ENCODE peak calls at places on chromosomes 1 and 21, in six cellular contexts. One of them, this sample, is unnamed.
A peak's percentile ranks its signal among the peaks of the same experiment; 100 is the strongest.

GRCh38 chr1:230861970-230862595 is 6.2 kb downstream of the C1orf198 start:
- DNase-seq in heart right ventricle: no peak
- DNase-seq in osteoblast: no peak
- DNase-seq in colonic mucosa: no peak
- DNase-seq in PC-9: no peak
- DNase-seq in kidney: no peak
- DNase-seq in this sample: no peak

GRCh38 chr1:41668967-41669366 is 184.5 kb upstream of the EDN2 start:
- DNase-seq in heart right ventricle: no peak
- DNase-seq in osteoblast: no peak
- DNase-seq in colonic mucosa: no peak
- DNase-seq in PC-9: no peak
- DNase-seq in kidney: peak; percentile 37
- DNase-seq in this sample: no peak

GRCh38 chr1:10788592-10789006 is 7.8 kb downstream of the CASZ1 start:
- DNase-seq in heart right ventricle: peak; percentile 70
- DNase-seq in osteoblast: peak; percentile 94
- DNase-seq in colonic mucosa: no peak
- DNase-seq in PC-9: no peak
- DNase-seq in kidney: no peak
- DNase-seq in this sample: peak; percentile 55

GRCh38 chr1:9883585-9884449 is 26.3 kb downstream of the CTNNBIP1 start:
- DNase-seq in heart right ventricle: no peak
- DNase-seq in osteoblast: peak; percentile 74
- DNase-seq in colonic mucosa: no peak
- DNase-seq in PC-9: no peak
- DNase-seq in kidney: no peak
- DNase-seq in this sample: no peak

GRCh38 chr21:42238185-42238934 is 19.4 kb downstream of the ABCG1 start:
- DNase-seq in heart right ventricle: no peak
- DNase-seq in osteoblast: no peak
- DNase-seq in colonic mucosa: no peak
- DNase-seq in PC-9: peak; percentile 36
- DNase-seq in kidney: peak; percentile 25
- DNase-seq in this sample: no peak

GRCh38 chr21:31173881-31174555 is 135.7 kb upstream of the KRTAP19-8 start:
- DNase-seq in heart right ventricle: peak; percentile 41
- DNase-seq in osteoblast: no peak
- DNase-seq in colonic mucosa: no peak
- DNase-seq in PC-9: no peak
- DNase-seq in kidney: no peak
- DNase-seq in this sample: no peak

GRCh38 chr1:100164226-100164625 is 13.8 kb downstream of the LRRC39 start:
- DNase-seq in heart right ventricle: no peak
- DNase-seq in osteoblast: peak; percentile 79
- DNase-seq in colonic mucosa: no peak
- DNase-seq in PC-9: no peak
- DNase-seq in kidney: no peak
- DNase-seq in this sample: no peak

GRCh38 chr1:41454406-41454805 is 30.1 kb downstream of the EDN2 start:
- DNase-seq in heart right ventricle: no peak
- DNase-seq in osteoblast: no peak
- DNase-seq in colonic mucosa: peak; percentile 77
- DNase-seq in PC-9: no peak
- DNase-seq in kidney: no peak
- DNase-seq in this sample: peak; percentile 63

GRCh38 chr1:207972350-207972749 is 61.4 kb upstream of the CD34 start:
- DNase-seq in heart right ventricle: no peak
- DNase-seq in osteoblast: no peak
- DNase-seq in colonic mucosa: no peak
- DNase-seq in PC-9: no peak
- DNase-seq in kidney: no peak
- DNase-seq in this sample: no peak

GRCh38 chr1:16012590-16013219 is 5.1 kb downstream of the HSPB7 start:
- DNase-seq in heart right ventricle: peak; percentile 80
- DNase-seq in osteoblast: peak; percentile 91
- DNase-seq in colonic mucosa: peak; percentile 62
- DNase-seq in PC-9: peak; percentile 58
- DNase-seq in kidney: peak; percentile 94
- DNase-seq in this sample: peak; percentile 65
- TF ChIP-seq CTCF in heart right ventricle: peak; percentile 4
- TF ChIP-seq CTCF in osteoblast: no peak
- TF ChIP-seq CTCF in colonic mucosa: no peak
- TF ChIP-seq CTCF in PC-9: no peak
- TF ChIP-seq CTCF in kidney: no peak
- TF ChIP-seq CTCF in this sample: no peak

GRCh38 chr21:17513214-17514123 is 626 bp downstream of the CXADR start:
- DNase-seq in heart right ventricle: no peak
- DNase-seq in osteoblast: peak; percentile 48
- DNase-seq in colonic mucosa: peak; percentile 58
- DNase-seq in PC-9: no peak
- DNase-seq in kidney: peak; percentile 76
- DNase-seq in this sample: peak; percentile 32
- TF ChIP-seq CTCF in heart right ventricle: no peak
- TF ChIP-seq CTCF in osteoblast: no peak
- TF ChIP-seq CTCF in colonic mucosa: no peak
- TF ChIP-seq CTCF in PC-9: no peak
- TF ChIP-seq CTCF in kidney: no peak
- TF ChIP-seq CTCF in this sample: no peak

GRCh38 chr1:154324669-154325582 is at the start of gene ATP8B2:
- DNase-seq in heart right ventricle: peak; percentile 80
- DNase-seq in osteoblast: peak; percentile 93
- DNase-seq in colonic mucosa: peak; percentile 79
- DNase-seq in PC-9: no peak
- DNase-seq in kidney: peak; percentile 88
- DNase-seq in this sample: peak; percentile 87

GRCh38 chr1:154324241-154324640 is 1.1 kb upstream of the ATP8B2 start:
- DNase-seq in heart right ventricle: no peak
- DNase-seq in osteoblast: no peak
- DNase-seq in colonic mucosa: no peak
- DNase-seq in PC-9: no peak
- DNase-seq in kidney: no peak
- DNase-seq in this sample: no peak

GRCh38 chr1:154318386-154318785 is 2.5 kb upstream of the AQP10 start:
- DNase-seq in heart right ventricle: no peak
- DNase-seq in osteoblast: no peak
- DNase-seq in colonic mucosa: no peak
- DNase-seq in PC-9: no peak
- DNase-seq in kidney: no peak
- DNase-seq in this sample: no peak

GRCh38 chr1:154323493-154323892 is 1.8 kb upstream of the ATP8B2 start:
- DNase-seq in heart right ventricle: no peak
- DNase-seq in osteoblast: no peak
- DNase-seq in colonic mucosa: no peak
- DNase-seq in PC-9: no peak
- DNase-seq in kidney: no peak
- DNase-seq in this sample: no peak

DNA sequence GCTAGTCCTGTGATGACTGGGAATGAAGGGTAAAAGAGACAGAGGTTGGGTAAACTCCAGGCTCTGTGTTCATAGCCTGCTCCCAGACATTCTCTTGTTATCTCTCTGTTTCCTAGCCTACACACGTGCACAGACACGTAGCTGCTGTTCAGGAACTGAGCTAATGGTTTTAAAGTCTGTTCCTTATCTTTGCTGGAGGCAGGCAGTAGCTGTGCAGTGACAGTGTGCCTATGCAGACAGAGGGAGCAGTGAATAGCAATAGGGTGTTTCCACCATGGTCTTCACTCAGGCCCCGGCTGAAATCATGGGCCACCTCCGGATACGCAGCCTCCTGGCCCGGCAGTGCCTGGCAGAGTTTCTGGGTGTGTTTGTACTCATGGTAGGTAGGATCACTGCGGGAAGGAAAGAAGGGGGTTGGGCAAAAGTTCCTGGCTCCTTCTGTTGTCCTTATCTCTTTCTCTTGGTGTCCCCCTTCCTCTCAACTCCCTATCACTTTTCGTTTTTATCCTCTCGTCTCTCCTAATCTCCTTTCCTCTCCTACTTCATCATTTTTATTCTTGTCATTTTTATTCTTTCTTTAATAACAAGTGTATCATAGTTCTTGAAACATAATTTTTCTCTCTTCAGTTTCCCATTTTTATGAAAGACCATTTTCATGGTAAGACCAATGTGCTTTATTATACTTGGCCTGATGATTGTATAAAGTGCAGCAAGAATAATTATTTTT is at the start of gene AQP10:
- DNase-seq in heart right ventricle: no peak
- DNase-seq in osteoblast: no peak
- DNase-seq in colonic mucosa: no peak
- DNase-seq in PC-9: no peak
- DNase-seq in kidney: no peak
- DNase-seq in this sample: no peak
- TF ChIP-seq CTCF in heart right ventricle: peak; percentile 26
- TF ChIP-seq CTCF in osteoblast: no peak
- TF ChIP-seq CTCF in colonic mucosa: no peak
- TF ChIP-seq CTCF in PC-9: no peak
- TF ChIP-seq CTCF in kidney: no peak
- TF ChIP-seq CTCF in this sample: no peak

GRCh38 chr1:27496604-27497155 is 6.7 kb upstream of the WASF2 start:
- DNase-seq in heart right ventricle: peak; percentile 50
- DNase-seq in osteoblast: peak; percentile 57
- DNase-seq in colonic mucosa: no peak
- DNase-seq in PC-9: no peak
- DNase-seq in kidney: peak; percentile 65
- DNase-seq in this sample: no peak
- TF ChIP-seq CTCF in heart right ventricle: peak; percentile 25
- TF ChIP-seq CTCF in osteoblast: peak; percentile 58
- TF ChIP-seq CTCF in colonic mucosa: no peak
- TF ChIP-seq CTCF in PC-9: no peak
- TF ChIP-seq CTCF in kidney: no peak
- TF ChIP-seq CTCF in this sample: no peak

GRCh38 chr1:209565759-209566678 is 17.5 kb upstream of the CAMK1G start:
- DNase-seq in heart right ventricle: peak; percentile 79
- DNase-seq in osteoblast: no peak
- DNase-seq in colonic mucosa: peak; percentile 83
- DNase-seq in PC-9: peak; percentile 53
- DNase-seq in kidney: peak; percentile 83
- DNase-seq in this sample: peak; percentile 90
- TF ChIP-seq CTCF in heart right ventricle: peak; percentile 74
- TF ChIP-seq CTCF in osteoblast: peak; percentile 90
- TF ChIP-seq CTCF in colonic mucosa: peak; percentile 56
- TF ChIP-seq CTCF in PC-9: peak; percentile 90
- TF ChIP-seq CTCF in kidney: peak; percentile 73
- TF ChIP-seq CTCF in this sample: peak; percentile 87

GRCh38 chr1:67889466-67889865 is 56.2 kb upstream of the GNG12 start:
- DNase-seq in heart right ventricle: no peak
- DNase-seq in osteoblast: no peak
- DNase-seq in colonic mucosa: no peak
- DNase-seq in PC-9: no peak
- DNase-seq in kidney: no peak
- DNase-seq in this sample: no peak
- TF ChIP-seq CTCF in heart right ventricle: no peak
- TF ChIP-seq CTCF in osteoblast: no peak
- TF ChIP-seq CTCF in colonic mucosa: no peak
- TF ChIP-seq CTCF in PC-9: no peak
- TF ChIP-seq CTCF in kidney: no peak
- TF ChIP-seq CTCF in this sample: no peak

GRCh38 chr1:101820080-101820479 is 176.6 kb downstream of the OLFM3 start:
- DNase-seq in heart right ventricle: peak; percentile 4
- DNase-seq in osteoblast: no peak
- DNase-seq in colonic mucosa: no peak
- DNase-seq in PC-9: no peak
- DNase-seq in kidney: no peak
- DNase-seq in this sample: no peak
- TF ChIP-seq CTCF in heart right ventricle: peak; percentile 56
- TF ChIP-seq CTCF in osteoblast: peak; percentile 5
- TF ChIP-seq CTCF in colonic mucosa: peak; percentile 25
- TF ChIP-seq CTCF in PC-9: peak; percentile 66
- TF ChIP-seq CTCF in kidney: no peak
- TF ChIP-seq CTCF in this sample: no peak